ENCODE peak calls at places on chromosomes 16 and 17, in four cellular contexts. K is hippocampal formation, G is nucleus accumbens, T is Peyer's patch. R is an unnamed sample.
A peak's percentile ranks its signal among the peaks of the same experiment; 100 is the strongest.

GRCh38 chr17:77105706-77106105 is 35.1 kb upstream of the SEC14L1 start:
- DNase-seq in K (no peak), G (no peak), T (no peak), R (no peak)

GRCh38 chr17:14304876-14305636 is 4.2 kb downstream of the HS3ST3B1 start:
- DNase-seq in K (no peak), G (no peak), T (no peak), R (no peak)

GRCh38 chr17:44673893-44674292 is 15.7 kb downstream of the CCDC43 start:
- DNase-seq in K (no peak), G (no peak), T (no peak), R (no peak)

GRCh38 chr16:48282636-48283263 is 35.4 kb upstream of the ABCC11 start:
- DNase-seq in K (no peak), G (no peak), T (no peak), R (no peak)

GRCh38 chr16:68072038-68072695 is 13.0 kb upstream of the NFATC3 start:
- DNase-seq in K (no peak), G (no peak), T (peak; percentile 83), R (no peak)

GRCh38 chr16:19005561-19006445 is 22.1 kb downstream of the TMC7 start:
- DNase-seq in K (peak; percentile 91), G (peak; percentile 28), T (peak; percentile 85), R (peak; percentile 86)

GRCh38 chr16:55698331-55698730 is 42.5 kb downstream of the SLC6A2 start:
- DNase-seq in K (no peak), G (no peak), T (no peak), R (no peak)

GRCh38 chr16:67673712-67674580 is 7.3 kb downstream of the C16orf86 start:
- DNase-seq in K (peak; percentile 42), G (no peak), T (peak; percentile 71), R (no peak)

GRCh38 chr17:14488958-14489550 is 188.2 kb downstream of the HS3ST3B1 start:
- DNase-seq in K (no peak), G (no peak), T (no peak), R (no peak)

GRCh38 chr17:34306466-34306865 is 12.8 kb upstream of the CCL8 start:
- DNase-seq in K (no peak), G (no peak), T (no peak), R (no peak)

GRCh38 chr16:47713225-47713595 is 252.1 kb downstream of the PHKB start:
- DNase-seq in K (no peak), G (no peak), T (no peak), R (no peak)

GRCh38 chr16:29844575-29845331 is 18.3 kb downstream of the CDIPT start:
- DNase-seq in K (no peak), G (no peak), T (no peak), R (no peak)

GRCh38 chr16:15604460-15605390 is 38.2 kb downstream of the MARF1 start:
- DNase-seq in K (peak; percentile 25), G (no peak), T (no peak), R (peak; percentile 46)

GRCh38 chr16:14168146-14168545 is 97.0 kb downstream of the MRTFB start:
- DNase-seq in K (no peak), G (no peak), T (no peak), R (no peak)

GRCh38 chr17:43927101-43927935 is 15.0 kb downstream of the PPY start:
- DNase-seq in K (no peak), G (no peak), T (no peak), R (no peak)

GRCh38 chr17:9331512-9332163 is 244.0 kb downstream of the STX8 start:
- DNase-seq in K (no peak), G (no peak), T (no peak), R (no peak)

GRCh38 chr17:43890240-43890639 is 17.1 kb downstream of the MPP2 start:
- DNase-seq in K (no peak), G (no peak), T (no peak), R (no peak)

GRCh38 chr17:82959242-82959930 is 119.6 kb upstream of the ZNF750 start:
- DNase-seq in K (no peak), G (no peak), T (peak; percentile 32), R (no peak)

GRCh38 chr16:68255712-68256111 is 8.6 kb upstream of the SLC7A6 start:
- DNase-seq in K (no peak), G (no peak), T (no peak), R (no peak)

GRCh38 chr17:40559954-40560591 is 5.2 kb downstream of the CCR7 start:
- DNase-seq in K (peak; percentile 75), G (no peak), T (peak; percentile 92), R (peak; percentile 85)

GRCh38 chr17:28173801-28174200 is 131.3 kb downstream of the NLK start:
- DNase-seq in K (no peak), G (no peak), T (no peak), R (no peak)

GRCh38 chr17:58327363-58328194 is 1.0 kb downstream of the TSPOAP1 start:
- DNase-seq in K (no peak), G (no peak), T (no peak), R (no peak)

GRCh38 chr17:51054748-51055147 is 65.9 kb downstream of the SPAG9 start:
- DNase-seq in K (no peak), G (no peak), T (no peak), R (no peak)

GRCh38 chr16:88202207-88202745 is 180.5 kb upstream of the ZNF469 start:
- DNase-seq in K (no peak), G (no peak), T (no peak), R (no peak)

GRCh38 chr17:41446806-41447205 is 6.0 kb upstream of the KRT38 start:
- DNase-seq in K (no peak), G (no peak), T (no peak), R (no peak)

GRCh38 chr16:88423448-88423850 is 29.6 kb upstream of the ZFPM1 start:
- DNase-seq in K (no peak), G (no peak), T (no peak), R (no peak)

GRCh38 chr16:20610892-20611349 is 34.8 kb upstream of the ACSM2B start:
- DNase-seq in K (no peak), G (no peak), T (no peak), R (no peak)

GRCh38 chr17:75752405-75753192 is 12.4 kb downstream of the GALK1 start:
- DNase-seq in K (no peak), G (no peak), T (no peak), R (no peak)

GRCh38 chr17:1486802-1487695 is 5.4 kb downstream of the MYO1C start:
- DNase-seq in K (peak; percentile 25), G (no peak), T (peak; percentile 91), R (no peak)

GRCh38 chr17:77741109-77741508 is 217.4 kb upstream of the TNRC6C start:
- DNase-seq in K (no peak), G (no peak), T (no peak), R (no peak)

GRCh38 chr17:1165836-1166235 is 13.9 kb downstream of the ABR start:
- DNase-seq in K (no peak), G (no peak), T (no peak), R (no peak)

GRCh38 chr17:68675723-68676122 is 74.6 kb upstream of the FAM20A start:
- DNase-seq in K (no peak), G (no peak), T (no peak), R (no peak)

GRCh38 chr16:21666772-21667171 is 3.0 kb downstream of the OTOA start:
- DNase-seq in K (no peak), G (no peak), T (no peak), R (no peak)